ENCODE peak calls at places on chromosomes 11 and 22, in eight cellular contexts. One of them, this sample, is unnamed. For H3K9me3, the result is how much of the 10 kb centered on the place peaks cover.

GRCh38 chr11:78722786-78723185 is 148.1 kb upstream of the NARS2 start:
- DNase-seq in kidney: no peak
- DNase-seq in stomach: no peak
- DNase-seq in uterus: no peak
- DNase-seq in psoas muscle: no peak
- DNase-seq in breast epithelium: no peak
- DNase-seq in AG04450: no peak
- DNase-seq in heart left ventricle: no peak
- DNase-seq in this sample: no peak

GRCh38 chr11:14500181-14500651 is 605 bp upstream of the COPB1 start:
- DNase-seq in kidney: no peak
- DNase-seq in stomach: peak
- DNase-seq in uterus: peak
- DNase-seq in psoas muscle: no peak
- DNase-seq in breast epithelium: no peak
- DNase-seq in AG04450: no peak
- DNase-seq in heart left ventricle: peak
- DNase-seq in this sample: peak

GRCh38 chr11:75344186-75344585 is 7.3 kb downstream of the ARRB1 start:
- DNase-seq in kidney: peak
- DNase-seq in stomach: no peak
- DNase-seq in uterus: no peak
- DNase-seq in psoas muscle: no peak
- DNase-seq in breast epithelium: no peak
- DNase-seq in AG04450: no peak
- DNase-seq in heart left ventricle: no peak
- DNase-seq in this sample: no peak

GRCh38 chr22:39266398-39267030 is 21.7 kb upstream of the PDGFB start:
- DNase-seq in kidney: no peak
- DNase-seq in stomach: no peak
- DNase-seq in uterus: no peak
- DNase-seq in psoas muscle: no peak
- DNase-seq in breast epithelium: no peak
- DNase-seq in AG04450: no peak
- DNase-seq in heart left ventricle: no peak
- DNase-seq in this sample: no peak

GRCh38 chr11:75524576-75525432 is 937 bp downstream of the GDPD5 start:
- DNase-seq in kidney: peak
- DNase-seq in stomach: peak
- DNase-seq in uterus: no peak
- DNase-seq in psoas muscle: no peak
- DNase-seq in breast epithelium: no peak
- DNase-seq in AG04450: no peak
- DNase-seq in heart left ventricle: peak
- DNase-seq in this sample: peak

GRCh38 chr22:19478086-19478392 is 954 bp downstream of the UFD1 start:
- DNase-seq in kidney: no peak
- DNase-seq in stomach: no peak
- DNase-seq in uterus: no peak
- DNase-seq in psoas muscle: no peak
- DNase-seq in breast epithelium: no peak
- DNase-seq in AG04450: no peak
- DNase-seq in heart left ventricle: no peak
- DNase-seq in this sample: no peak

GRCh38 chr22:48856308-48856615 is 971.4 kb downstream of the BRD1 start:
- DNase-seq in kidney: no peak
- DNase-seq in stomach: no peak
- DNase-seq in uterus: no peak
- DNase-seq in psoas muscle: no peak
- DNase-seq in breast epithelium: no peak
- DNase-seq in AG04450: no peak
- DNase-seq in heart left ventricle: no peak
- DNase-seq in this sample: no peak

GRCh38 chr11:64040684-64041267 is 5.0 kb downstream of the FLRT1 start:
- DNase-seq in kidney: no peak
- DNase-seq in stomach: no peak
- DNase-seq in uterus: no peak
- DNase-seq in psoas muscle: no peak
- DNase-seq in breast epithelium: no peak
- DNase-seq in AG04450: no peak
- DNase-seq in heart left ventricle: no peak
- DNase-seq in this sample: no peak

GRCh38 chr11:105000167-105000566 is 22.8 kb downstream of the CASP5 start:
- DNase-seq in kidney: no peak
- DNase-seq in stomach: no peak
- DNase-seq in uterus: no peak
- DNase-seq in psoas muscle: no peak
- DNase-seq in breast epithelium: no peak
- DNase-seq in AG04450: no peak
- DNase-seq in heart left ventricle: no peak
- DNase-seq in this sample: peak

GRCh38 chr11:8934735-8935478 is 2.2 kb upstream of the C11orf16 start:
- DNase-seq in kidney: no peak
- DNase-seq in stomach: no peak
- DNase-seq in uterus: no peak
- DNase-seq in psoas muscle: no peak
- DNase-seq in breast epithelium: no peak
- DNase-seq in AG04450: peak
- DNase-seq in heart left ventricle: no peak
- DNase-seq in this sample: no peak

GRCh38 chr11:75576017-75576416 is 14.0 kb downstream of the SERPINH1 start:
- DNase-seq in kidney: no peak
- DNase-seq in stomach: no peak
- DNase-seq in uterus: no peak
- DNase-seq in psoas muscle: no peak
- DNase-seq in breast epithelium: no peak
- DNase-seq in AG04450: no peak
- DNase-seq in heart left ventricle: no peak
- DNase-seq in this sample: no peak

GRCh38 chr22:41927813-41928212 is 1.2 kb upstream of the TNFRSF13C start:
- DNase-seq in kidney: no peak
- DNase-seq in stomach: no peak
- DNase-seq in uterus: no peak
- DNase-seq in psoas muscle: no peak
- DNase-seq in breast epithelium: no peak
- DNase-seq in AG04450: no peak
- DNase-seq in heart left ventricle: no peak
- DNase-seq in this sample: no peak

GRCh38 chr11:17755891-17756290 is 21.3 kb downstream of the KCNC1 start:
- DNase-seq in kidney: no peak
- DNase-seq in stomach: no peak
- DNase-seq in uterus: no peak
- DNase-seq in psoas muscle: no peak
- DNase-seq in breast epithelium: no peak
- DNase-seq in AG04450: no peak
- DNase-seq in heart left ventricle: no peak
- DNase-seq in this sample: no peak

GRCh38 chr22:49514211-49514610 is 313.5 kb downstream of the BRD1 start:
- DNase-seq in kidney: no peak
- DNase-seq in stomach: peak
- DNase-seq in uterus: no peak
- DNase-seq in psoas muscle: no peak
- DNase-seq in breast epithelium: peak
- DNase-seq in AG04450: no peak
- DNase-seq in heart left ventricle: no peak
- DNase-seq in this sample: no peak

GRCh38 chr22:29768052-29768680 is 997 bp downstream of the UQCR10 start:
- DNase-seq in kidney: no peak
- DNase-seq in stomach: no peak
- DNase-seq in uterus: no peak
- DNase-seq in psoas muscle: no peak
- DNase-seq in breast epithelium: no peak
- DNase-seq in AG04450: no peak
- DNase-seq in heart left ventricle: no peak
- DNase-seq in this sample: no peak

GRCh38 chr11:34633990-34634725 is 13.3 kb downstream of the EHF start:
- DNase-seq in kidney: no peak
- DNase-seq in stomach: no peak
- DNase-seq in uterus: no peak
- DNase-seq in psoas muscle: no peak
- DNase-seq in breast epithelium: no peak
- DNase-seq in AG04450: no peak
- DNase-seq in heart left ventricle: no peak
- DNase-seq in this sample: no peak

GRCh38 chr11:19433367-19433766 is 192.6 kb upstream of the E2F8 start:
- DNase-seq in kidney: no peak
- DNase-seq in stomach: no peak
- DNase-seq in uterus: no peak
- DNase-seq in psoas muscle: no peak
- DNase-seq in breast epithelium: no peak
- DNase-seq in AG04450: no peak
- DNase-seq in heart left ventricle: no peak
- DNase-seq in this sample: no peak

GRCh38 chr11:102476812-102477211 is 24.2 kb upstream of the TMEM123 start:
- DNase-seq in kidney: no peak
- DNase-seq in stomach: peak
- DNase-seq in uterus: no peak
- DNase-seq in psoas muscle: no peak
- DNase-seq in breast epithelium: no peak
- DNase-seq in AG04450: no peak
- DNase-seq in heart left ventricle: no peak
- DNase-seq in this sample: no peak

GRCh38 chr22:38110863-38111852 is 674 bp upstream of the BAIAP2L2 start:
- DNase-seq in kidney: peak
- DNase-seq in stomach: peak
- DNase-seq in uterus: no peak
- DNase-seq in psoas muscle: no peak
- DNase-seq in breast epithelium: no peak
- DNase-seq in AG04450: no peak
- DNase-seq in heart left ventricle: no peak
- DNase-seq in this sample: no peak

GRCh38 chr22:34878996-34879395 is 187.0 kb upstream of the ISX start:
- DNase-seq in kidney: no peak
- DNase-seq in stomach: no peak
- DNase-seq in uterus: no peak
- DNase-seq in psoas muscle: no peak
- DNase-seq in breast epithelium: no peak
- DNase-seq in AG04450: no peak
- DNase-seq in heart left ventricle: no peak
- DNase-seq in this sample: no peak

GRCh38 chr22:28142361-28142801 is 223.3 kb upstream of the PITPNB start:
- DNase-seq in kidney: no peak
- DNase-seq in stomach: no peak
- DNase-seq in uterus: peak
- DNase-seq in psoas muscle: no peak
- DNase-seq in breast epithelium: no peak
- DNase-seq in AG04450: peak
- DNase-seq in heart left ventricle: no peak
- DNase-seq in this sample: no peak

GRCh38 chr11:70916321-70916720 is 336.1 kb downstream of the SHANK2 start:
- DNase-seq in kidney: no peak
- DNase-seq in stomach: no peak
- DNase-seq in uterus: no peak
- DNase-seq in psoas muscle: no peak
- DNase-seq in breast epithelium: peak
- DNase-seq in AG04450: no peak
- DNase-seq in heart left ventricle: no peak
- DNase-seq in this sample: no peak

DNA sequence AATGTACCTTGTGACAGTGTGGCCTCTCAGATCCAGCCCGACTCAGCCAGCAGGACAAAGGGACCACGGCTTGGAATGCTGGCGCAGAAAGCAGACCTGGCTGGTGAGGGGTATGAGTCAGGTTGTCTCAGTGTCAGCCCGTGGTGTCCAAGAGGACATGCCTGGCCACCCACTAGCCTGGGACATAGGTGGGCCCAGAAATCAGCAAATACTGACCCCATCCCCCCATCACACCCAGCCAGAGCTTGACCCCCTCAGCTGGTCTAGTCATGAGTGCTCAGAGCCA is 4.5 kb downstream of the BANF1 start:
- DNase-seq in kidney: no peak
- DNase-seq in stomach: no peak
- DNase-seq in uterus: no peak
- DNase-seq in psoas muscle: no peak
- DNase-seq in breast epithelium: no peak
- DNase-seq in AG04450: no peak
- DNase-seq in heart left ventricle: no peak
- DNase-seq in this sample: no peak
- H3K27ac ChIP-seq in kidney: no peak
- H3K27ac ChIP-seq in stomach: no peak
- H3K27ac ChIP-seq in uterus: no peak
- H3K27ac ChIP-seq in psoas muscle: peak
- H3K27ac ChIP-seq in breast epithelium: peak
- H3K27ac ChIP-seq in AG04450: no peak
- H3K27ac ChIP-seq in heart left ventricle: no peak
- H3K27ac ChIP-seq in this sample: no peak

GRCh38 chr11:133467686-133468085 is 64.6 kb downstream of the OPCML start:
- DNase-seq in kidney: no peak
- DNase-seq in stomach: no peak
- DNase-seq in uterus: no peak
- DNase-seq in psoas muscle: no peak
- DNase-seq in breast epithelium: no peak
- DNase-seq in AG04450: no peak
- DNase-seq in heart left ventricle: no peak
- DNase-seq in this sample: no peak
- H3K9me3 ChIP-seq in kidney: under half
- H3K9me3 ChIP-seq in stomach: under half
- H3K9me3 ChIP-seq in uterus: under half
- H3K9me3 ChIP-seq in psoas muscle: under half
- H3K9me3 ChIP-seq in breast epithelium: under half
- H3K9me3 ChIP-seq in AG04450: under half
- H3K9me3 ChIP-seq in heart left ventricle: under half
- H3K9me3 ChIP-seq in this sample: under half

DNA sequence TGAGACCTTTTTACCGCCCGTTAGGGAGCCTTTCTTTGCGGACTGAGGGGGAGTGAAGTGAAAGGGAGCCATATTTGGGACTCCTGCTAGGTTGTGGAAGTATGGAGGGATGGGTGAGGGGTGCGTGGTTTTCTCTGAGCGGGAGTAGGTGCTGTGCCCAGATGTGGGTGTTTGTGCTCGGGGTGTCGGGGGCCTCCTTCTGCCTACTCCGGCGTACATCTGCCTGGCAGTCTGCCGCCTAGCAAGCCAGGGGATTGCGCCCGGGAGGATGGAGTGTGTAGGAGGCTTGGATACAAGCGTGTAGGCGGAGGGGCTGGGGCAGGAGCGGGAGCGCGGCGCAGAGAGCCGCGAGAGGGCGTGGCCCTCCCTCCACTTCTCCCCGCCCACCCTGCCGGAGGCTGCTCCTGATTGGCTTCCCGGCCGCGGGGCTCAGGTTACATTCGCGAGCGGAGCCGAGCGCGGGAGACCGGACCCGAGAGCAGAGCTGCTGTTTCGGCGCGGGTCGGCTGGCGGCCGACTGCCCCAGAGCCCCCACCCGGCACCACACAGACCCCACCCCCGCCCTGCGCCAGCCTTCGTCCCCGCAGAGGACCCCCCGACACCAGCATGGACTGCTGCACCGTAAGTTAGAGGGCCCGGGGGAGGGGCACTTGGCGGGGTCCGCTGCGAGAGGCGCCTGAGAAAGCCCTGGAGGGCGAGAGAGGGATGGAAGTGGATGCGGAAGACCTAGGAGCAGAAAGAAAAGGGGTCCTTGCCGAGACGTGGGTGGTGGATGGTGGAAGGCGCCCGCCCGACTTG is at the start of gene NRGN:
- DNase-seq in kidney: peak
- DNase-seq in stomach: peak
- DNase-seq in uterus: peak
- DNase-seq in psoas muscle: peak
- DNase-seq in breast epithelium: peak
- DNase-seq in AG04450: peak
- DNase-seq in heart left ventricle: peak
- DNase-seq in this sample: peak
- H3K4me3 ChIP-seq in kidney: peak
- H3K4me3 ChIP-seq in stomach: peak
- H3K4me3 ChIP-seq in uterus: peak
- H3K4me3 ChIP-seq in psoas muscle: peak
- H3K4me3 ChIP-seq in breast epithelium: peak
- H3K4me3 ChIP-seq in AG04450: peak
- H3K4me3 ChIP-seq in heart left ventricle: peak
- H3K4me3 ChIP-seq in this sample: peak

GRCh38 chr22:31284756-31285155 is 7.5 kb downstream of the PIK3IP1 start:
- DNase-seq in kidney: no peak
- DNase-seq in stomach: no peak
- DNase-seq in uterus: no peak
- DNase-seq in psoas muscle: no peak
- DNase-seq in breast epithelium: no peak
- DNase-seq in AG04450: no peak
- DNase-seq in heart left ventricle: no peak
- DNase-seq in this sample: no peak
- H3K27ac ChIP-seq in kidney: peak
- H3K27ac ChIP-seq in stomach: peak
- H3K27ac ChIP-seq in uterus: peak
- H3K27ac ChIP-seq in psoas muscle: no peak
- H3K27ac ChIP-seq in breast epithelium: peak
- H3K27ac ChIP-seq in AG04450: no peak
- H3K27ac ChIP-seq in heart left ventricle: no peak
- H3K27ac ChIP-seq in this sample: peak

This sample was measured in CD8-positive, alpha-beta memory T cell.